ENCODE peak calls at places on chromosomes 6 and 20, in nine cellular contexts. One of them, this sample, is unnamed.

GRCh38 chr20:48760403-48760889 is 67.4 kb downstream of the PREX1 start:
- DNase-seq in nephron progenitor cell: no peak
- DNase-seq in left ventricle myocardium inferior: no peak
- DNase-seq in choroid plexus epithelial cell: peak
- DNase-seq in epithelial cell of esophagus: peak
- DNase-seq in astrocyte of the cerebellum: no peak
- DNase-seq in esophagus squamous epithelium: no peak
- DNase-seq in sigmoid colon: no peak
- DNase-seq in hepatocyte: no peak
- DNase-seq in this sample: peak

GRCh38 chr20:60137657-60138245 is 179.5 kb downstream of the CDH26 start:
- DNase-seq in nephron progenitor cell: peak
- DNase-seq in astrocyte of the cerebellum: no peak
- DNase-seq in epithelial cell of esophagus: peak
- DNase-seq in sigmoid colon: no peak
- DNase-seq in choroid plexus epithelial cell: peak
- DNase-seq in esophagus squamous epithelium: no peak
- DNase-seq in left ventricle myocardium inferior: no peak
- DNase-seq in hepatocyte: no peak
- DNase-seq in this sample: peak

GRCh38 chr20:50267041-50267865 is 76.6 kb downstream of the CEBPB start:
- DNase-seq in hepatocyte: peak
- DNase-seq in left ventricle myocardium inferior: peak
- DNase-seq in sigmoid colon: peak
- DNase-seq in astrocyte of the cerebellum: no peak
- DNase-seq in epithelial cell of esophagus: peak
- DNase-seq in nephron progenitor cell: no peak
- DNase-seq in esophagus squamous epithelium: no peak
- DNase-seq in choroid plexus epithelial cell: peak
- DNase-seq in this sample: peak

GRCh38 chr6:153170511-153170910 is 39.4 kb upstream of the RGS17 start:
- DNase-seq in nephron progenitor cell: no peak
- DNase-seq in epithelial cell of esophagus: peak
- DNase-seq in hepatocyte: no peak
- DNase-seq in left ventricle myocardium inferior: no peak
- DNase-seq in choroid plexus epithelial cell: peak
- DNase-seq in sigmoid colon: no peak
- DNase-seq in esophagus squamous epithelium: no peak
- DNase-seq in astrocyte of the cerebellum: no peak
- DNase-seq in this sample: peak

GRCh38 chr6:16103708-16104107 is 25.2 kb upstream of the MYLIP start:
- DNase-seq in epithelial cell of esophagus: no peak
- DNase-seq in nephron progenitor cell: peak
- DNase-seq in esophagus squamous epithelium: no peak
- DNase-seq in sigmoid colon: no peak
- DNase-seq in choroid plexus epithelial cell: no peak
- DNase-seq in left ventricle myocardium inferior: no peak
- DNase-seq in astrocyte of the cerebellum: no peak
- DNase-seq in hepatocyte: no peak
- DNase-seq in this sample: no peak

GRCh38 chr20:63687419-63688233 is 8.8 kb upstream of the TNFRSF6B start:
- DNase-seq in astrocyte of the cerebellum: no peak
- DNase-seq in esophagus squamous epithelium: no peak
- DNase-seq in sigmoid colon: no peak
- DNase-seq in hepatocyte: no peak
- DNase-seq in nephron progenitor cell: no peak
- DNase-seq in choroid plexus epithelial cell: no peak
- DNase-seq in epithelial cell of esophagus: no peak
- DNase-seq in left ventricle myocardium inferior: no peak
- DNase-seq in this sample: no peak

GRCh38 chr6:33075568-33076405 is at the start of gene HLA-DPB1:
- DNase-seq in astrocyte of the cerebellum: peak
- DNase-seq in left ventricle myocardium inferior: no peak
- DNase-seq in esophagus squamous epithelium: no peak
- DNase-seq in sigmoid colon: no peak
- DNase-seq in hepatocyte: peak
- DNase-seq in nephron progenitor cell: no peak
- DNase-seq in choroid plexus epithelial cell: peak
- DNase-seq in epithelial cell of esophagus: peak
- DNase-seq in this sample: peak

GRCh38 chr6:89604662-89605061 is 33.9 kb downstream of the LYRM2 start:
- DNase-seq in hepatocyte: no peak
- DNase-seq in epithelial cell of esophagus: no peak
- DNase-seq in esophagus squamous epithelium: no peak
- DNase-seq in nephron progenitor cell: peak
- DNase-seq in left ventricle myocardium inferior: no peak
- DNase-seq in astrocyte of the cerebellum: no peak
- DNase-seq in choroid plexus epithelial cell: no peak
- DNase-seq in sigmoid colon: no peak
- DNase-seq in this sample: no peak

GRCh38 chr6:90103056-90103793 is 193.4 kb downstream of the BACH2 start:
- DNase-seq in epithelial cell of esophagus: peak
- DNase-seq in left ventricle myocardium inferior: no peak
- DNase-seq in sigmoid colon: no peak
- DNase-seq in choroid plexus epithelial cell: peak
- DNase-seq in esophagus squamous epithelium: no peak
- DNase-seq in nephron progenitor cell: no peak
- DNase-seq in hepatocyte: no peak
- DNase-seq in astrocyte of the cerebellum: no peak
- DNase-seq in this sample: no peak

GRCh38 chr20:35981969-35982368 is 13.6 kb downstream of the CNBD2 start:
- DNase-seq in astrocyte of the cerebellum: no peak
- DNase-seq in choroid plexus epithelial cell: no peak
- DNase-seq in epithelial cell of esophagus: no peak
- DNase-seq in nephron progenitor cell: no peak
- DNase-seq in hepatocyte: no peak
- DNase-seq in esophagus squamous epithelium: no peak
- DNase-seq in sigmoid colon: no peak
- DNase-seq in left ventricle myocardium inferior: no peak
- DNase-seq in this sample: no peak
- TF ChIP-seq CTCF in astrocyte of the cerebellum: no peak
- TF ChIP-seq CTCF in choroid plexus epithelial cell: no peak
- TF ChIP-seq CTCF in epithelial cell of esophagus: no peak
- TF ChIP-seq CTCF in nephron progenitor cell: no peak
- TF ChIP-seq CTCF in hepatocyte: no peak
- TF ChIP-seq CTCF in esophagus squamous epithelium: no peak
- TF ChIP-seq CTCF in sigmoid colon: no peak
- TF ChIP-seq CTCF in left ventricle myocardium inferior: no peak
- TF ChIP-seq CTCF in this sample: no peak

GRCh38 chr20:53561505-53561904 is 32.1 kb downstream of the ZNF217 start:
- DNase-seq in esophagus squamous epithelium: no peak
- DNase-seq in choroid plexus epithelial cell: no peak
- DNase-seq in sigmoid colon: no peak
- DNase-seq in left ventricle myocardium inferior: no peak
- DNase-seq in nephron progenitor cell: no peak
- DNase-seq in hepatocyte: no peak
- DNase-seq in epithelial cell of esophagus: no peak
- DNase-seq in astrocyte of the cerebellum: no peak
- DNase-seq in this sample: no peak
- TF ChIP-seq CTCF in esophagus squamous epithelium: no peak
- TF ChIP-seq CTCF in choroid plexus epithelial cell: no peak
- TF ChIP-seq CTCF in sigmoid colon: no peak
- TF ChIP-seq CTCF in left ventricle myocardium inferior: no peak
- TF ChIP-seq CTCF in nephron progenitor cell: no peak
- TF ChIP-seq CTCF in hepatocyte: no peak
- TF ChIP-seq CTCF in epithelial cell of esophagus: no peak
- TF ChIP-seq CTCF in astrocyte of the cerebellum: no peak
- TF ChIP-seq CTCF in this sample: no peak

DNA sequence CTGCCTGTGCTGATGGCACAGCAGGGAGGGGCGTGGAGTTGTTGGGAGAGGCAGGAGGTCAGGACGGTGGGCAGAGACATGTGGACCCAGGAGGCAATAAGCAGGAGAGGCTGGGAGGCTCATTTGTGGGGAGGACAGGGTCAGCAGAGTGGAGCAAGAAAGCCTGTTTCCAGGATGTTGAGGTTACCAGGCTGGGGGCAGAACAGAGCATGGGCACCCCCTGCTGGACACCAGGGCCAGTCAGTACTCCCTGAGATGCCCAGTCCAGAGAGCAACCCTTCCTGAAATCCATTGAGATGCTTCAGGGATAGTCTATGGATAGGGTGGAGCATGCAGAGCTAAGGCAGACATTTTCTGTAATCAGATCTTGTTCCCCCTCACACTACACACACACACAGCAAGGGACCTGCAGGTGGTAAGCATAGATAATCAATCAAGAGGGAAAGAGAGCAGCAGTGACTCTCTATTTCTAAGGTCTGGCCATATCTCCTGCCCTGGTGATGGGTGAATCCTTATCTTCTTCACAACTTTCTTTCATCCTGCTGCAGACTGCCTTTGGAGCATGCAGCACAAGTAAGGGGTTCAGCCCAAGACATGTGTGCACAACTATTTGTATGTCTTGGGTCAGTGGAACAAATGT is 41.7 kb downstream of the MOCS1 start:
- DNase-seq in astrocyte of the cerebellum: peak
- DNase-seq in esophagus squamous epithelium: no peak
- DNase-seq in hepatocyte: peak
- DNase-seq in epithelial cell of esophagus: peak
- DNase-seq in choroid plexus epithelial cell: peak
- DNase-seq in sigmoid colon: no peak
- DNase-seq in left ventricle myocardium inferior: peak
- DNase-seq in nephron progenitor cell: peak
- DNase-seq in this sample: peak
- TF ChIP-seq CTCF in astrocyte of the cerebellum: peak
- TF ChIP-seq CTCF in esophagus squamous epithelium: peak
- TF ChIP-seq CTCF in hepatocyte: peak
- TF ChIP-seq CTCF in epithelial cell of esophagus: peak
- TF ChIP-seq CTCF in choroid plexus epithelial cell: peak
- TF ChIP-seq CTCF in sigmoid colon: peak
- TF ChIP-seq CTCF in left ventricle myocardium inferior: peak
- TF ChIP-seq CTCF in nephron progenitor cell: peak
- TF ChIP-seq CTCF in this sample: peak

GRCh38 chr6:6105472-6106036 is 98.8 kb upstream of the NRN1 start:
- DNase-seq in astrocyte of the cerebellum: no peak
- DNase-seq in hepatocyte: no peak
- DNase-seq in sigmoid colon: no peak
- DNase-seq in choroid plexus epithelial cell: no peak
- DNase-seq in left ventricle myocardium inferior: no peak
- DNase-seq in esophagus squamous epithelium: no peak
- DNase-seq in epithelial cell of esophagus: peak
- DNase-seq in nephron progenitor cell: peak
- DNase-seq in this sample: no peak
- TF ChIP-seq CTCF in astrocyte of the cerebellum: no peak
- TF ChIP-seq CTCF in hepatocyte: no peak
- TF ChIP-seq CTCF in sigmoid colon: no peak
- TF ChIP-seq CTCF in choroid plexus epithelial cell: no peak
- TF ChIP-seq CTCF in left ventricle myocardium inferior: no peak
- TF ChIP-seq CTCF in esophagus squamous epithelium: no peak
- TF ChIP-seq CTCF in epithelial cell of esophagus: peak
- TF ChIP-seq CTCF in nephron progenitor cell: no peak
- TF ChIP-seq CTCF in this sample: no peak

DNA sequence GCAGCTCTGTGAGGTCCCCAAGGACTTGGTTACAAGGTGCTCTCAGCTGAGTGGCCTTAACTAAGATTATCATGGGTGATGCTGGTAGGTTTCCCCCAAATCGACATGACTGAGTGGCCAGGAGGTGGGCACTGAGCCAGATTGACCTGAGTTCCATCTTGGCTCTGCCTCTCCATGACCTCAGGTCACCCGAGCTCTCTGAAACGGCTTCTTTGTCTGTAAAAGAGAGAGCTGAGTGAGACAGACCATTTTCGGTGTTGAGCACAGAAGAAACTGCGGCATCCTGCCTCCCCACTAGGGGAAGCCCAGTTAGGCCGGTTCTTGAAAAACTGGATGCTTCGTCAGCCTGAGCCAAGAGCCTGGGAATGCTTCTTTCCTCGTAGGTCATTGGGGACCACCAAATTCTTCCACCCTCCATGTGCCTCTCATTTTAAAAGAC is 14.1 kb upstream of the STX16 start:
- DNase-seq in hepatocyte: no peak
- DNase-seq in astrocyte of the cerebellum: no peak
- DNase-seq in esophagus squamous epithelium: no peak
- DNase-seq in left ventricle myocardium inferior: no peak
- DNase-seq in choroid plexus epithelial cell: no peak
- DNase-seq in sigmoid colon: peak
- DNase-seq in nephron progenitor cell: no peak
- DNase-seq in epithelial cell of esophagus: peak
- DNase-seq in this sample: no peak
- TF ChIP-seq CTCF in hepatocyte: no peak
- TF ChIP-seq CTCF in astrocyte of the cerebellum: peak
- TF ChIP-seq CTCF in esophagus squamous epithelium: no peak
- TF ChIP-seq CTCF in left ventricle myocardium inferior: peak
- TF ChIP-seq CTCF in choroid plexus epithelial cell: peak
- TF ChIP-seq CTCF in sigmoid colon: no peak
- TF ChIP-seq CTCF in nephron progenitor cell: peak
- TF ChIP-seq CTCF in epithelial cell of esophagus: peak
- TF ChIP-seq CTCF in this sample: peak

DNA sequence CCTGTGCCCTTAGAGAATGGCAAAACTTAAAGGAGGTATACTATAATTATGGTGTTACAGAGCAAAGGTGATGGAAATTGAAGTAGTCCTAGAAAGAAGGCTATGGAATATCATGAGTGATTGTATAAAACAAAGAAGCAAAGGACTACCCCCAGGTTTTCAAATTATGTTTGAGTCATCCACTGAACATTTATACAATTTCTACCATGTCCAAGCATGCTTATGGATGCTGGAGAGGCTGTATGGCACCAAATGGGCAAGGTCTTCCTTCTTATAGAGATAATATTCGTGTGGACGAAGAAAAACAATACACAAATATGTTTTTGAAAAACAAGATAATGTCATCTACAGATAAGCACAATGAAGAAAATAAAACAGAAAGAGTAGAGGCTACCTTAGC is 177.5 kb downstream of the KHDC1L start:
- DNase-seq in astrocyte of the cerebellum: no peak
- DNase-seq in esophagus squamous epithelium: no peak
- DNase-seq in hepatocyte: no peak
- DNase-seq in nephron progenitor cell: no peak
- DNase-seq in left ventricle myocardium inferior: no peak
- DNase-seq in choroid plexus epithelial cell: no peak
- DNase-seq in epithelial cell of esophagus: peak
- DNase-seq in sigmoid colon: no peak
- DNase-seq in this sample: no peak
- TF ChIP-seq CTCF in astrocyte of the cerebellum: no peak
- TF ChIP-seq CTCF in esophagus squamous epithelium: no peak
- TF ChIP-seq CTCF in hepatocyte: no peak
- TF ChIP-seq CTCF in nephron progenitor cell: no peak
- TF ChIP-seq CTCF in left ventricle myocardium inferior: no peak
- TF ChIP-seq CTCF in choroid plexus epithelial cell: no peak
- TF ChIP-seq CTCF in epithelial cell of esophagus: no peak
- TF ChIP-seq CTCF in sigmoid colon: no peak
- TF ChIP-seq CTCF in this sample: no peak